ENCODE peak calls at places on chromosomes 12 and 14, in ten cellular contexts. Z is Peyer's patch, L is AG10803, P is stomach, A is PC-3, J is HFFc6, D is K562, U is tibial nerve, X is A549, S is cardiac fibroblast. C is an unnamed sample.

GRCh38 chr12:104761091-104761490 is 197.0 kb downstream of the SLC41A2 start:
- DNase-seq in Z (no peak), L (no peak), P (no peak), A (no peak), J (no peak), D (no peak), U (no peak), X (no peak), S (no peak), C (no peak)

GRCh38 chr12:124842800-124843510 is 20.7 kb downstream of the SCARB1 start:
- DNase-seq in Z (no peak), L (no peak), P (no peak), A (no peak), J (no peak), D (no peak), U (no peak), X (no peak), S (no peak), C (no peak)

GRCh38 chr12:119826661-119827435 is 50.3 kb downstream of the CIT start:
- DNase-seq in Z (no peak), L (peak; percentile 46), P (no peak), A (no peak), J (no peak), D (no peak), U (no peak), X (no peak), S (no peak), C (no peak)

GRCh38 chr12:127052491-127053232 is 1214.3 kb upstream of the TMEM132C start:
- DNase-seq in Z (no peak), L (peak; percentile 62), P (no peak), A (peak; percentile 99), J (peak; percentile 79), D (no peak), U (no peak), X (no peak), S (no peak), C (no peak)

GRCh38 chr12:75979181-75979580 is 52.4 kb downstream of the PHLDA1 start:
- DNase-seq in Z (no peak), L (peak; percentile 43), P (no peak), A (peak; percentile 93), J (peak; percentile 68), D (no peak), U (no peak), X (no peak), S (no peak), C (no peak)

GRCh38 chr12:42474391-42474790 is 115.2 kb downstream of the PRICKLE1 start:
- DNase-seq in Z (no peak), L (peak; percentile 66), P (no peak), A (peak; percentile 84), J (peak; percentile 5), D (no peak), U (no peak), X (peak; percentile 18), S (no peak), C (no peak)

GRCh38 chr12:124796303-124796957 is 67.2 kb downstream of the SCARB1 start:
- DNase-seq in Z (no peak), L (no peak), P (no peak), A (no peak), J (no peak), D (no peak), U (no peak), X (no peak), S (no peak), C (no peak)

GRCh38 chr12:104662908-104663307 is 206.2 kb downstream of the CHST11 start:
- DNase-seq in Z (no peak), L (no peak), P (no peak), A (no peak), J (no peak), D (no peak), U (no peak), X (no peak), S (no peak), C (no peak)

GRCh38 chr12:18837025-18837424 is 99.1 kb downstream of the CAPZA3 start:
- DNase-seq in Z (no peak), L (peak; percentile 70), P (no peak), A (no peak), J (no peak), D (no peak), U (no peak), X (no peak), S (peak; percentile 64), C (no peak)

GRCh38 chr12:106147956-106148355 is 9.2 kb upstream of the NUAK1 start:
- DNase-seq in Z (no peak), L (no peak), P (peak; percentile 84), A (no peak), J (no peak), D (no peak), U (no peak), X (no peak), S (no peak), C (no peak)

GRCh38 chr14:104425763-104426691 is 153.5 kb upstream of the C14orf180 start:
- DNase-seq in Z (no peak), L (no peak), P (no peak), A (no peak), J (no peak), D (no peak), U (no peak), X (no peak), S (no peak), C (no peak)

GRCh38 chr12:70606001-70606400 is 31.2 kb downstream of the PTPRB start:
- DNase-seq in Z (no peak), L (no peak), P (no peak), A (peak; percentile 79), J (peak; percentile 46), D (no peak), U (no peak), X (no peak), S (no peak), C (no peak)

GRCh38 chr12:126936181-126936851 is 1330.7 kb upstream of the TMEM132C start:
- DNase-seq in Z (no peak), L (peak; percentile 20), P (no peak), A (peak; percentile 86), J (peak; percentile 27), D (no peak), U (no peak), X (no peak), S (no peak), C (no peak)

GRCh38 chr12:117227000-117227653 is 36.9 kb upstream of the FBXO21 start:
- DNase-seq in Z (no peak), L (no peak), P (no peak), A (no peak), J (no peak), D (no peak), U (no peak), X (no peak), S (no peak), C (no peak)
- TF ChIP-seq CTCF in Z (no peak), L (no peak), P (no peak), A (no peak), J (no peak), D (no peak), U (no peak), X (no peak), S (no peak), C (no peak)

DNA sequence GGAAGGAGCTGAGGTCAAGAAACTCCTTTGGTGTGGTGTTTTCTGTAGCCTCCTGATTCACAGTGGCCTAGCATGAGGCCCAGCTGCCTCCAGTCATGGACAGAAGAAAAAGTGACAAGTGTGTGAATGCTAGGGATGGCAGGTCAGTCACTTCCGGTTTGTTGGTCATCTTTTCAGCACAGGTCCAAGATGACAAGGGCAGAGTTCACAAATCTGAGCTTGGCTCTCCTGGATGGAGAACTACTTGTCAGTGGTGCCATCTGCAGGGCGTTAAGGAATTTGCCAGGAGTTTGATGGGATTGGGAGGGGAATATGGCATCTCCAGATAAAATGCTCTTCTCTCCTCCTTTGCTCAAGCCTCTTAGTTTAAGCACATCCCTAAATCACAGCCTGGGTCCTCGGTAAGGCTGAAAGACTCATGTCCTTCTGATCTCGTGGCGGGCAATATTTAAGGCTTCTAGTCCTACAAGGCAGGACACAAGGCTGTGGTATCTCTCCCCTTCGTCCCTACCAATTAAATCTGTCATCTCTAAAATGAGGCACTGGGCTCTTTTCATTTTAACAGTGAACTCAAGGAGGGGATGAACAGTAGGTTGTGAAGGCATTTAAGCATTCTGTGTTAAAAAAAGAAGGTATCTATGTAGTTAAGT is 10.0 kb downstream of the TUBA1B start:
- DNase-seq in Z (no peak), L (peak; percentile 73), P (peak; percentile 45), A (peak; percentile 79), J (peak; percentile 59), D (peak; percentile 65), U (no peak), X (peak; percentile 86), S (peak; percentile 81), C (no peak)
- TF ChIP-seq CTCF in Z (peak; percentile 87), L (peak; percentile 83), P (peak; percentile 48), A (peak; percentile 84), J (peak; percentile 78), D (peak; percentile 58), U (peak; percentile 80), X (peak; percentile 75), S (peak; percentile 70), C (peak; percentile 78)

DNA sequence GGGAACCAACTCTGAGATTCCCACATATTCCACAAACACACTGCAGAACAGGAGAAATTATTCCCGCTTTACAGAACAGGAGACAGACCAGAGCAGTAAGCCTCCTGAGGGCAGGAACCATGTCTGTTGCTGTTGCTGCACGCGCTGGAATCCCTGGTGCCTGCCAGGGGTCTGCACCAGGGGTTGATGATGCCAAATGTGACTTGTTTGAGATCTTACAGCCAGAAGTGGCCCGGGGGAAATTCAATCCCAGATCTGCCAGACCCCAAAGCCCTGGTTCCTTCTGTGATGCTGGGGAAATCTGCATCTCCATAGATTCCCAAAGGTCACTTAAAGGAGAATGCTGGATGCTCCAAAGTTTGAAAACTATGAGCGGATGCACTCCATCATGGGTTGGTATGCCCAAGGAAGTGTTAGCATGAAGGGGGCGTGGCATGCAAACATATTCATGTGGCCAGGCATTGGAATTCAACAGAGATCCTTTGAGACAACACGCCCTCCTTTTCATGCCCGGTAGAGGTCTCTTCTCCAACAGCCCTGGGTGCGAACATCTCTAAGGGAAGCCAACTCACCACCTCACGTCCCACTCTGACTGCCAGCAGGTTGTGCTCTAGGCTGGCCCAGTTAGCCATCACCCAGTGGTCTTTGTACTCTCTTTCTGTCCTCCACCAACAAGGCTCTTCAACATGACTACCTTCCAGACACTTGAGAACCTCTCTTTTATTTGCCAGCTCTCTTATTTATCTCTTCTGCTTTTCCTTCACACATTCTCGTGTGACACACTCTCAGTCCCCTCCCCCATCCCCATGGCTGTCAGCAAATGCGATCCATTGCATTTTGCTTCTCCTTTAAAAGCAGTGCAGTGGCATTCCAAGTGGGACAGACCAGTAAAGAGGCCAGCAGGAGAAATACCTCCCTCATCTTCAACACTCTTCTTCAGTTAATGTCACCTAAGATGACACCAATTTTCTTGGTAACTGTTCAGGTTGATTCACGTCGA is 131.3 kb downstream of the ZFP36L1 start:
- DNase-seq in Z (no peak), L (no peak), P (no peak), A (no peak), J (no peak), D (no peak), U (no peak), X (no peak), S (no peak), C (no peak)
- TF ChIP-seq CTCF in Z (no peak), L (no peak), P (no peak), A (no peak), J (no peak), D (peak; percentile 27), U (no peak), X (no peak), S (no peak), C (no peak)

DNA sequence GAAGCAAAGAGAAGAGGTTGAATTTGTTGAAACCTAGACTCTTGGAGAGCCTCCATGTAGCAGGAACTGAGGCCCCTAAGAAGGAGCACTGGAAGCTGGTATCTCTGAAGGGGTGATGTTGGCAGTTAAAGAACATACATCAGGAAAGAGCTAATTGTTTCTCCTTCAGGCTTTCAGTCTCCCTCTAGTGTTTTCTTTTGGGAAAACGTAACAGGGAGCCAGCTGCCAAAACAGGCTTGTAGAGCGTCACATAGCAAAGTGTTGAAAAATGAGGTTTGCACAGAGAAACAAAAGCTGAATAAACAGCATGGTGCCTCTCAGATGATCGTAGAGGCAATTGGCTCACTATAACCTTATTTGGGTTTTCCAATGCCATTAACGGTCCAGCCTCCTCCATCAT is 46.9 kb upstream of the CAND1 start:
- DNase-seq in Z (no peak), L (peak; percentile 6), P (no peak), A (peak; percentile 63), J (peak; percentile 25), D (peak; percentile 5), U (no peak), X (no peak), S (peak; percentile 12), C (peak; percentile 16)
- TF ChIP-seq CTCF in Z (no peak), L (peak; percentile 38), P (no peak), A (peak; percentile 63), J (peak; percentile 44), D (peak; percentile 33), U (no peak), X (peak; percentile 28), S (no peak), C (peak; percentile 56)